ENCODE peak calls at places on chromosomes 11 and 22, in ten cellular contexts. I, J, Y, D, Z, H, E, U, F and X are unnamed samples.

GRCh38 chr11:1372660-1373059 is 17.1 kb upstream of the BRSK2 start:
- DNase-seq in Z (no peak), Y (peak), E (no peak), J (no peak), D (no peak), H (no peak), U (no peak), I (no peak), F (no peak), X (no peak)

GRCh38 chr11:125069796-125070195 is 6.7 kb downstream of the SLC37A2 start:
- DNase-seq in J (no peak), F (peak), D (no peak), I (no peak), E (peak), H (no peak), Y (peak), U (peak), Z (no peak), X (no peak)

GRCh38 chr11:20874358-20874757 is 205.0 kb downstream of the NELL1 start:
- DNase-seq in Z (no peak), F (no peak), J (no peak), D (no peak), H (no peak), I (no peak), Y (no peak), E (no peak), U (no peak), X (no peak)

GRCh38 chr11:64814712-64815187 is 4.4 kb upstream of the MEN1 start:
- DNase-seq in E (no peak), F (no peak), D (no peak), U (no peak), I (no peak), Y (peak), H (peak), J (no peak), Z (no peak), X (no peak)

GRCh38 chr11:36098976-36099375 is 155.1 kb downstream of the LDLRAD3 start:
- DNase-seq in F (no peak), H (no peak), Y (no peak), E (no peak), Z (no peak), J (no peak), I (no peak), D (no peak), U (no peak), X (no peak)

GRCh38 chr11:67534070-67534679 is 10.9 kb upstream of the CABP2 start:
- DNase-seq in F (no peak), U (no peak), J (no peak), Z (no peak), Y (no peak), E (peak), I (no peak), D (no peak), H (peak), X (no peak)

GRCh38 chr22:18110194-18110943 is at the start of gene TUBA8:
- DNase-seq in D (no peak), H (peak), Z (no peak), U (peak), I (no peak), Y (peak), F (peak), E (peak), J (peak), X (peak)

GRCh38 chr11:83006877-83007330 is 64.8 kb downstream of the RAB30 start:
- DNase-seq in E (no peak), I (no peak), Y (peak), U (no peak), D (no peak), F (no peak), Z (no peak), H (no peak), J (no peak), X (no peak)

GRCh38 chr11:105367129-105367528 is 227.6 kb upstream of the CARD18 start:
- DNase-seq in F (no peak), U (no peak), I (no peak), J (no peak), H (no peak), E (no peak), Z (no peak), D (no peak), Y (no peak), X (no peak)

GRCh38 chr11:48099916-48100446 is 116.6 kb upstream of the OR4B1 start:
- DNase-seq in U (no peak), D (no peak), Y (no peak), J (no peak), F (no peak), E (no peak), H (no peak), I (no peak), Z (no peak), X (no peak)

GRCh38 chr11:83070044-83070877 is 1.4 kb downstream of the RAB30 start:
- DNase-seq in I (no peak), J (no peak), Y (peak), D (no peak), U (peak), Z (no peak), E (peak), H (peak), F (no peak), X (no peak)

GRCh38 chr22:20524004-20524481 is 16.6 kb downstream of the MED15 start:
- DNase-seq in Y (peak), Z (no peak), F (no peak), E (no peak), H (peak), J (no peak), D (no peak), I (no peak), U (no peak), X (no peak)

GRCh38 chr11:101866619-101867491 is 48.0 kb upstream of the CEP126 start:
- DNase-seq in H (peak), I (no peak), Y (peak), Z (no peak), J (no peak), U (peak), E (peak), F (no peak), D (no peak), X (no peak)

GRCh38 chr11:60860943-60861342 is 5.2 kb upstream of the PTGDR2 start:
- DNase-seq in E (no peak), I (no peak), F (no peak), J (no peak), H (no peak), Y (no peak), U (no peak), D (no peak), Z (no peak), X (no peak)

GRCh38 chr11:73946798-73947458 is 3.9 kb upstream of the DNAJB13 start:
- DNase-seq in Z (no peak), D (no peak), H (no peak), I (no peak), E (no peak), J (no peak), U (no peak), F (no peak), Y (peak), X (no peak)

GRCh38 chr11:93525601-93526000 is 17.6 kb downstream of the SMCO4 start:
- DNase-seq in H (peak), U (no peak), D (no peak), I (no peak), F (no peak), J (no peak), E (peak), Y (peak), Z (no peak), X (no peak)

GRCh38 chr11:79076526-79077115 is 364.2 kb downstream of the TENM4 start:
- DNase-seq in Z (no peak), E (no peak), J (peak), Y (peak), H (peak), D (no peak), U (no peak), I (no peak), F (no peak), X (peak)

GRCh38 chr11:69860244-69860643 is 41.0 kb upstream of the FGF3 start:
- DNase-seq in F (no peak), I (no peak), E (no peak), J (no peak), U (no peak), Z (no peak), Y (no peak), D (no peak), H (no peak), X (no peak)

GRCh38 chr11:79080506-79080905 is 360.3 kb downstream of the TENM4 start:
- DNase-seq in Z (no peak), H (no peak), I (no peak), J (no peak), E (peak), F (no peak), D (no peak), U (no peak), Y (peak), X (no peak)